ENCODE peak calls at places on chromosomes 4 and X, in five cellular contexts. H is endothelial cell of umbilical vein, B is esophagus squamous epithelium, D is cardiac fibroblast, P is AG04450. O is an unnamed sample.

GRCh38 chr4:13455411-13455810 is 28.7 kb downstream of the RAB28 start:
- DNase-seq in H (no peak), B (no peak), D (peak), P (peak), O (peak)

GRCh38 chr4:145618210-145618911 is 824 bp upstream of the MMAA start:
- DNase-seq in H (no peak), B (no peak), D (no peak), P (no peak), O (no peak)

GRCh38 chr4:69718376-69719293 is 41.8 kb downstream of the SULT1B1 start:
- DNase-seq in H (peak), B (no peak), D (peak), P (no peak), O (peak)

GRCh38 chr4:73741140-73741749 is 876 bp downstream of the CXCL8 start:
- DNase-seq in H (peak), B (no peak), D (no peak), P (no peak), O (no peak)

GRCh38 chrX:42567268-42567667 is 210.7 kb downstream of the PPP1R2C start:
- DNase-seq in H (no peak), B (no peak), D (no peak), P (no peak), O (peak)

GRCh38 chrX:29237972-29238371 is 650.7 kb downstream of the IL1RAPL1 start:
- DNase-seq in H (no peak), B (no peak), D (no peak), P (no peak), O (no peak)

GRCh38 chrX:137194164-137194563 is 160.4 kb upstream of the GPR101 start:
- DNase-seq in H (peak), B (no peak), D (peak), P (no peak), O (peak)

GRCh38 chrX:136204571-136204970 is 46.6 kb downstream of the MAP7D3 start:
- DNase-seq in H (peak), B (no peak), D (peak), P (no peak), O (peak)

GRCh38 chr4:56028165-56028564 is 79.4 kb downstream of the CEP135 start:
- DNase-seq in H (no peak), B (no peak), D (no peak), P (no peak), O (no peak)

GRCh38 chr4:113996599-113997177 is 17.2 kb upstream of the ARSJ start:
- DNase-seq in H (no peak), B (no peak), D (no peak), P (no peak), O (no peak)

GRCh38 chr4:26268246-26268645 is 52.6 kb upstream of the RBPJ start:
- DNase-seq in H (no peak), B (no peak), D (no peak), P (no peak), O (no peak)

GRCh38 chr4:15912961-15913630 is 25.4 kb downstream of the FGFBP1 start:
- DNase-seq in H (no peak), B (no peak), D (peak), P (no peak), O (no peak)

GRCh38 chr4:16591867-16592266 is 306.6 kb downstream of the LDB2 start:
- DNase-seq in H (no peak), B (no peak), D (peak), P (no peak), O (no peak)

GRCh38 chr4:70666369-70666768 is at the start of gene JCHAIN:
- DNase-seq in H (no peak), B (no peak), D (no peak), P (no peak), O (peak)

GRCh38 chr4:122710434-122711308 is 21.8 kb upstream of the BBS12 start:
- DNase-seq in H (peak), B (no peak), D (peak), P (no peak), O (peak)

GRCh38 chr4:951594-952468 is 19.6 kb downstream of the TMEM175 start:
- DNase-seq in H (no peak), B (no peak), D (no peak), P (no peak), O (no peak)

GRCh38 chr4:23485793-23486192 is 404.1 kb downstream of the PPARGC1A start:
- DNase-seq in H (peak), B (no peak), D (peak), P (no peak), O (peak)

GRCh38 chrX:87732133-87732532 is 214.5 kb downstream of the KLHL4 start:
- DNase-seq in H (no peak), B (no peak), D (no peak), P (no peak), O (no peak)

GRCh38 chrX:38816158-38816557 is 14.9 kb downstream of the MID1IP1 start:
- DNase-seq in H (no peak), B (no peak), D (no peak), P (no peak), O (no peak)

GRCh38 chr4:177229331-177229730 is 80.3 kb upstream of the NEIL3 start:
- DNase-seq in H (peak), B (no peak), D (peak), P (no peak), O (peak)

GRCh38 chr4:70793626-70794025 is 46.1 kb downstream of the GRSF1 start:
- DNase-seq in H (no peak), B (no peak), D (no peak), P (no peak), O (no peak)

GRCh38 chr4:75909331-75909844 is 7.1 kb upstream of the PPEF2 start:
- DNase-seq in H (no peak), B (no peak), D (no peak), P (no peak), O (no peak)

GRCh38 chr4:76637704-76638361 is 202.8 kb downstream of the SHROOM3 start:
- DNase-seq in H (no peak), B (no peak), D (no peak), P (no peak), O (no peak)

GRCh38 chr4:51930557-51930956 is 87.6 kb downstream of the DCUN1D4 start:
- DNase-seq in H (no peak), B (no peak), D (peak), P (no peak), O (peak)

GRCh38 chr4:159685406-159686092 is 582.7 kb downstream of the RAPGEF2 start:
- DNase-seq in H (no peak), B (no peak), D (peak), P (no peak), O (peak)

GRCh38 chr4:111630705-111631104 is 514.5 kb upstream of the FAM241A start:
- DNase-seq in H (peak), B (no peak), D (peak), P (no peak), O (peak)

GRCh38 chr4:169231647-169232262 is 39.0 kb downstream of the SH3RF1 start:
- DNase-seq in H (no peak), B (no peak), D (no peak), P (no peak), O (no peak)

GRCh38 chrX:136725446-136726104 is 55.2 kb downstream of the ARHGEF6 start:
- DNase-seq in H (peak), B (no peak), D (peak), P (peak), O (peak)

GRCh38 chr4:6427439-6428090 is 44.8 kb downstream of the PPP2R2C start:
- DNase-seq in H (no peak), B (no peak), D (no peak), P (no peak), O (no peak)

DNA sequence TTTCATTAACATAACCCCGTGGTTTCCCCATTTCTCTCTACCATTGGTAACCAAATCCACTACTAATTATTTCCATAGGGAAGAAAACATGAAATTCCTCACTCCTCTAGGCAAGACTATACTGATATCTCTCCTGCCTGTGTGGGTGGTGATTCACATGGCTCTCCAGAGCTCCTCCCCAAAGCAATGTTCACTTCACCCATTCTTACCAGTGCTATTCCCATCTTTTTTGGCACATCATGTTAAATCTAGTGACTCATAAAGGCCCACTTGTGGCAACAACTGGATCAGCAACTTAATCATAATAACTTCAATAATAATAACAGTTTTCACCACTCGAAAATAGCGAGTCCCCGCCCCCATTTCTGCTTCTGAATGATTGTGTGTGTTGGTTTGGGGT is 6.1 kb upstream of the HCCS start:
- DNase-seq in H (peak), B (no peak), D (peak), P (no peak), O (no peak)
- TF ChIP-seq CTCF in H (no peak), B (no peak), D (no peak), P (peak), O (no peak)

DNA sequence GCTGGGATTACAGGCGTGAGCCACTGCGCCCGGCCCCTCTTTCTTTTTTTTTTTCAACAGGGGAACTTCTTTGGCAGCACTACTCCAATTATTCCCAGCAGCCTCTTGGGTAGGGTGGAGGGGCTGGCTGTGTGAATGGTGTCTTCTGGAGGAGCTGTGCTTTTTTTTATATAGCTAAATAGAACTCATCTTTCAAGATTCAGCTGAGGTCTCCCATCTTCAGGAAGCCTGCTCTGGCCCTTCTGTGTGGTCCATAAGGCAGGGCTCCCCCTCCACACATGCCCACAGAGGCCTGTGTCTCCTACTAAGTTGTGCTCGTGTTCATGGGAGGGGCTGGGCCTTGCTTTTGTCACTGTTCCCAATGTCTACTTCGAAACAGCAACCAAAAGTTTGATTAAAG is 116.8 kb downstream of the AFAP1 start:
- DNase-seq in H (no peak), B (no peak), D (no peak), P (no peak), O (no peak)
- H3K4me3 ChIP-seq in H (no peak), B (no peak), D (no peak), P (no peak), O (no peak)

GRCh38 chrX:16664059-16664458 is 14.1 kb downstream of the S100G start:
- DNase-seq in H (no peak), B (no peak), D (peak), P (no peak), O (peak)

GRCh38 chrX:16662402-16662801 is 12.4 kb downstream of the S100G start:
- DNase-seq in H (no peak), B (no peak), D (no peak), P (no peak), O (no peak)

GRCh38 chrX:16664626-16665025 is 14.7 kb downstream of the S100G start:
- DNase-seq in H (no peak), B (no peak), D (no peak), P (no peak), O (no peak)

GRCh38 chrX:16665089-16665488 is 15.1 kb downstream of the S100G start:
- DNase-seq in H (peak), B (no peak), D (peak), P (no peak), O (peak)

DNA sequence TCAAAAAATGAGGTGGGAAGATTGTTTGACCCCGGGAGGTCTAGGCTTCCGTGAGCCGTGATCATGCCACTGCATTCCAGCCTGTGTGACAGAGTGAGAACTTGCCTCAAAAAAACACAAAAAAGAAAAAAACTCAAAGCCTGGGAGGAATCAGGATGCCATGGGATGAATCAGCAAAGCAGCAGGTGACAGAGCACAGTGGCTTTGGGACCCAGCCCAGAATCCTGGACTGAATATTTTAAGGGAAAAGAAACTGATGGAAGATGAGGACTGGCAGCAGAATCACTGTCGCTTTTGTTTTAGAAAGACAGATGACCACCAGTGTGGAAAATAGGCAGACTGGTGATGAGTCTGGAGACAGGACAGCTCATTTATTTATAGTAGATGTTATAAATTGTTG is 16.6 kb downstream of the S100G start:
- DNase-seq in H (no peak), B (no peak), D (no peak), P (no peak), O (peak)
- TF ChIP-seq CTCF in H (no peak), B (no peak), D (no peak), P (no peak), O (no peak)

GRCh38 chrX:151975228-151975593 is 735 bp upstream of the GABRE start:
- DNase-seq in H (no peak), B (no peak), D (no peak), P (no peak), O (no peak)

GRCh38 chrX:151974336-151975227 is at the start of gene GABRE:
- DNase-seq in H (peak), B (no peak), D (peak), P (no peak), O (peak)

GRCh38 chrX:151975736-151976275 is 1.3 kb upstream of the GABRE start:
- DNase-seq in H (no peak), B (no peak), D (no peak), P (no peak), O (no peak)

GRCh38 chrX:151973262-151973661 is 1.2 kb downstream of the GABRE start:
- DNase-seq in H (peak), B (no peak), D (peak), P (no peak), O (no peak)

GRCh38 chrX:151973851-151974335 is 583 bp downstream of the GABRE start:
- DNase-seq in H (peak), B (no peak), D (peak), P (no peak), O (peak)
- H3K4me3 ChIP-seq in H (peak), B (peak), D (peak), P (peak), O (peak)

GRCh38 chrX:27599928-27600327 is 9.8 kb downstream of the DCAF8L2 start:
- DNase-seq in H (peak), B (no peak), D (peak), P (no peak), O (peak)
- TF ChIP-seq CTCF in H (no peak), B (no peak), D (no peak), P (no peak), O (no peak)

GRCh38 chr4:141524116-141524515 is 112.3 kb upstream of the IL15 start:
- DNase-seq in H (no peak), B (no peak), D (peak), P (no peak), O (no peak)
- H3K4me3 ChIP-seq in H (no peak), B (no peak), D (no peak), P (no peak), O (no peak)

GRCh38 chr4:86898562-86898961 is 6.3 kb upstream of the C4orf36 start:
- DNase-seq in H (peak), B (no peak), D (peak), P (no peak), O (no peak)
- TF ChIP-seq CTCF in H (no peak), B (no peak), D (peak), P (peak), O (peak)

O was measured in astrocyte of the spinal cord.